ENCODE peak calls at places on chromosomes 13 and 19, in six cellular contexts. W, Y, P, B, S and A are unnamed samples.

GRCh38 chr13:93066187-93066586 is 160.4 kb upstream of the GPC6 start:
- DNase-seq in P (peak), W (no peak), S (no peak), B (no peak), Y (peak), A (no peak)

GRCh38 chr13:45718063-45718462 is 15.9 kb downstream of the CBY2 start:
- DNase-seq in Y (peak), P (peak), S (no peak), W (peak), B (peak), A (no peak)

GRCh38 chr19:39057615-39058014 is 25.3 kb upstream of the FBXO27 start:
- DNase-seq in W (no peak), P (peak), B (no peak), S (no peak), Y (no peak), A (no peak)

GRCh38 chr13:113427562-113428468 is 25.5 kb downstream of the ADPRHL1 start:
- DNase-seq in P (peak), Y (peak), W (peak), B (no peak), S (no peak), A (no peak)

GRCh38 chr19:18855647-18856384 is 24.1 kb downstream of the UPF1 start:
- DNase-seq in S (no peak), W (no peak), Y (no peak), B (no peak), P (no peak), A (no peak)

GRCh38 chr13:45828253-45828968 is 23.1 kb downstream of the SIAH3 start:
- DNase-seq in W (no peak), B (no peak), Y (no peak), P (no peak), S (no peak), A (no peak)

GRCh38 chr19:35249848-35250711 is 1.3 kb downstream of the LSR start:
- DNase-seq in S (peak), Y (no peak), B (no peak), W (no peak), P (no peak), A (no peak)

GRCh38 chr13:46721054-46721453 is 75.9 kb downstream of the ESD start:
- DNase-seq in Y (peak), P (peak), B (no peak), S (peak), W (peak), A (no peak)

GRCh38 chr19:31296741-31297390 is 52.4 kb downstream of the TSHZ3 start:
- DNase-seq in Y (no peak), W (no peak), B (no peak), S (no peak), P (no peak), A (no peak)